ENCODE peak calls at places on chromosome 13, in six cellular contexts. R, A, F, E, K and T are unnamed samples.

GRCh38 chr13:28493740-28494536 is 990 bp downstream of the FLT1 start:
- DNase-seq in E (no peak), F (peak), A (no peak), R (no peak), K (no peak), T (no peak)

GRCh38 chr13:69296130-69296529 is 811.5 kb upstream of the ATXN8OS start:
- DNase-seq in A (no peak), F (no peak), K (no peak), E (no peak), R (no peak), T (no peak)

GRCh38 chr13:77048592-77048991 is 21.6 kb upstream of the FBXL3 start:
- DNase-seq in R (no peak), E (no peak), A (no peak), K (no peak), F (no peak), T (no peak)

GRCh38 chr13:79647518-79647917 is 166.6 kb downstream of the NDFIP2 start:
- DNase-seq in A (no peak), R (no peak), K (peak), E (peak), F (no peak), T (no peak)

GRCh38 chr13:33870046-33870668 is 52.2 kb downstream of the RFC3 start:
- DNase-seq in A (no peak), R (no peak), F (no peak), E (no peak), K (no peak), T (no peak)

GRCh38 chr13:29059837-29060236 is 239.7 kb downstream of the MTUS2 start:
- DNase-seq in F (peak), R (peak), E (no peak), A (no peak), K (no peak), T (no peak)

GRCh38 chr13:45206340-45206739 is 5.5 kb upstream of the KCTD4 start:
- DNase-seq in E (peak), A (no peak), R (no peak), F (no peak), K (no peak), T (peak)

GRCh38 chr13:71831716-71832115 is 35.3 kb downstream of the DACH1 start:
- DNase-seq in F (no peak), K (no peak), A (no peak), E (no peak), R (no peak), T (peak)

GRCh38 chr13:33026489-33027152 is 10.4 kb downstream of the KL start:
- DNase-seq in K (no peak), A (no peak), F (peak), E (no peak), R (peak), T (no peak)

GRCh38 chr13:73898276-73898675 is 235.9 kb downstream of the KLF12 start:
- DNase-seq in F (no peak), R (no peak), E (peak), K (no peak), A (no peak), T (no peak)

GRCh38 chr13:95805921-95806320 is 129.0 kb downstream of the DNAJC3 start:
- DNase-seq in A (no peak), K (no peak), E (no peak), R (no peak), F (no peak), T (no peak)

GRCh38 chr13:27012482-27013197 is 159.0 kb downstream of the USP12 start:
- DNase-seq in F (no peak), R (no peak), K (no peak), E (peak), A (no peak), T (peak)

GRCh38 chr13:97490702-97491307 is 56.8 kb downstream of the RAP2A start:
- DNase-seq in A (no peak), F (no peak), E (no peak), K (no peak), R (no peak), T (no peak)

GRCh38 chr13:73809561-73809960 is 324.6 kb downstream of the KLF12 start:
- DNase-seq in F (no peak), E (peak), R (no peak), K (no peak), A (no peak), T (peak)

GRCh38 chr13:77878186-77878585 is 40.4 kb downstream of the EDNRB start:
- DNase-seq in R (no peak), E (peak), K (no peak), A (no peak), F (no peak), T (no peak)

GRCh38 chr13:33728271-33729037 is 89.5 kb upstream of the RFC3 start:
- DNase-seq in F (peak), K (no peak), A (peak), E (peak), R (peak), T (no peak)

GRCh38 chr13:31614704-31615103 is 124.6 kb upstream of the RXFP2 start:
- DNase-seq in F (no peak), A (no peak), R (no peak), K (no peak), E (no peak), T (no peak)

GRCh38 chr13:80251403-80251802 is 89.5 kb downstream of the SPRY2 start:
- DNase-seq in F (no peak), E (peak), K (no peak), R (no peak), A (no peak), T (peak)

GRCh38 chr13:29594710-29595379 is 643 bp downstream of the SLC7A1 start:
- DNase-seq in K (no peak), E (peak), R (peak), F (peak), A (peak), T (peak)

GRCh38 chr13:21657538-21657937 is 13.3 kb upstream of the FGF9 start:
- DNase-seq in R (no peak), F (no peak), K (no peak), E (peak), A (no peak), T (peak)

GRCh38 chr13:46484561-46484960 is 68.4 kb upstream of the LRCH1 start:
- DNase-seq in R (no peak), F (no peak), K (no peak), E (no peak), A (no peak), T (no peak)

GRCh38 chr13:75762066-75762937 is 126.2 kb downstream of the LMO7 start:
- DNase-seq in K (no peak), A (no peak), E (peak), F (no peak), R (no peak), T (no peak)

GRCh38 chr13:38147050-38147449 is 202.6 kb upstream of the UFM1 start:
- DNase-seq in K (no peak), R (no peak), E (no peak), A (no peak), F (no peak), T (no peak)

GRCh38 chr13:52848455-52849190 is at the start of gene PCDH8:
- DNase-seq in K (no peak), R (no peak), F (no peak), E (no peak), A (no peak), T (no peak)
- TF ChIP-seq CTCF in K (no peak), R (no peak), F (no peak), E (no peak), A (no peak), T (no peak)

DNA sequence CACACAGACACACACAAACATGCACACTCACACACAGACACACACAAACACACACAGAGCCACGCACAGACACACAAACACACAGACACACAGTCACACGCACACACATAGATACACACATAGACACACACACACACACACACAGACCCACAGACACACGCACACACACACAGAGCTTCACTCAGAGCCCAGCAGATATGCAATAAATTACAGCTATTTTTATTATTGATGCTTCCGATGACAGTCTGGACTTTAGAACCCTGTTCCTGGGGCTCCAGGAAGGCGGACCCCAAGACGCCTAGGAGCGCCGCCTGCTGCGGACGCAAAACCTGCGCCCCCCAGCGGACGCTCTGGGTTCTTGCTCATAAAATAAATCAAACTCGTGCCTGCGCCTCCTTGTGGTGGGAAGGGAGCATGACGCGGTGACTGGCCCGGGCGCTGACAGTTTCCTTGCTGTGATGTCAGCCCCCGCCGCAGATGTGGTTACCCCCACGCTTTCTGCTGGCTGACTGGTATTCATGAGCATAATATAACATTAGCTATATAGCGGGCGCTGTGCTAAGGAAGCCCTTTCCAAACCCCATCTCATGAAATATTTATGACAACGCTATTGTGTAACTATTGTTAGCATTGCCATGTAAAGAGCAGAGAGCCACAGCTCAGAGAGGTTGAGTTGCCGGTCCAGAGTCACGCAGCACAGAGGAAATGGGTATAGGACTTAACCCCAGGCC is 64.4 kb upstream of the TM9SF2 start:
- DNase-seq in A (peak), E (peak), K (no peak), F (peak), R (peak), T (peak)
- H3K4me3 ChIP-seq in A (no peak), E (peak), K (no peak), F (no peak), R (no peak), T (no peak)

DNA sequence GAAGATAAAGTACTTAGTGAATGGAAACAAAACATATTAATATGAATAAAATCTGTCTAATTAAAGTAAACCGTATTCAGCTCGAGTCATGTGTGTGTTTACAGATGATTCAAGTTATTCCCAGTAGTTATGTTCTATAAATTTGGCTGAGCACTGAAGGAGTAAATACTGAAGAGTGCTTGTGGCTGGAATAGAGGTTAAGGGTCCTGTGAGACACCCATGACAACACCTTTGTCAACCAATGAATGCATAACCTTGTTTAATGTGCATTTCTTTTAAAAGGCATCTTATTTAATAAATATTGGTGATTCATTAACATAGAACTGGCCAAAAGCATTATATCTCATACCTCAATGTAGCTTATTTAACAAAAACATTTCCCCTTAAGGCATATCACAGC is 577.8 kb upstream of the SLITRK5 start:
- DNase-seq in E (peak), F (no peak), K (no peak), A (no peak), R (no peak), T (no peak)
- TF ChIP-seq CTCF in E (no peak), F (no peak), K (no peak), A (no peak), R (no peak), T (no peak)

GRCh38 chr13:112850273-112850672 is 118.7 kb upstream of the MCF2L start:
- DNase-seq in R (no peak), E (no peak), K (peak), A (no peak), F (no peak), T (no peak)

GRCh38 chr13:112851107-112852046 is 117.6 kb upstream of the MCF2L start:
- DNase-seq in F (no peak), K (no peak), R (no peak), A (no peak), E (no peak), T (no peak)

GRCh38 chr13:112854321-112854720 is 114.7 kb upstream of the MCF2L start:
- DNase-seq in F (no peak), R (no peak), E (no peak), K (no peak), A (peak), T (no peak)

GRCh38 chr13:112852808-112853207 is 116.2 kb upstream of the MCF2L start:
- DNase-seq in F (no peak), E (no peak), R (no peak), K (no peak), A (no peak), T (no peak)

GRCh38 chr13:112852392-112852791 is 116.6 kb upstream of the MCF2L start:
- DNase-seq in K (no peak), A (no peak), F (no peak), R (no peak), E (no peak), T (no peak)
- H3K4me3 ChIP-seq in K (no peak), A (no peak), F (no peak), R (no peak), E (no peak), T (no peak)